ENCODE peak calls at places on chromosomes 5 and 9, in four cellular contexts. N, W, M and S are unnamed samples. For H3K9me3, the result is how much of the 10 kb centered on the place peaks cover.

GRCh38 chr9:35195683-35196082 is 33.9 kb downstream of the UNC13B start:
- DNase-seq in N (peak), W (peak), M (no peak), S (no peak)

GRCh38 chr9:35044071-35044470 is 28.4 kb downstream of the VCP start:
- DNase-seq in N (peak), W (peak), M (no peak), S (no peak)

GRCh38 chr5:166781729-166782128 is 1509.7 kb upstream of the WWC1 start:
- DNase-seq in N (no peak), W (no peak), M (no peak), S (no peak)

GRCh38 chr9:21579209-21579608 is 97.1 kb upstream of the IFNE start:
- DNase-seq in N (peak), W (peak), M (no peak), S (no peak)

GRCh38 chr5:150137997-150138396 is 17.6 kb downstream of the PDGFRB start:
- DNase-seq in N (no peak), W (peak), M (no peak), S (no peak)

GRCh38 chr9:91421987-91422765 is 1.5 kb downstream of the NFIL3 start:
- DNase-seq in N (peak), W (peak), M (no peak), S (peak)

GRCh38 chr9:7137571-7137970 is 379.8 kb downstream of the KDM4C start:
- DNase-seq in N (no peak), W (no peak), M (no peak), S (no peak)

GRCh38 chr9:97564291-97565175 is 63.1 kb downstream of the TMOD1 start:
- DNase-seq in N (peak), W (peak), M (no peak), S (peak)

GRCh38 chr5:135625961-135626360 is 47.2 kb upstream of the CXCL14 start:
- DNase-seq in N (no peak), W (no peak), M (no peak), S (no peak)

GRCh38 chr9:116156621-116157314 is 3.2 kb downstream of the PAPPA start:
- DNase-seq in N (peak), W (peak), M (no peak), S (peak)

GRCh38 chr9:137161558-137162483 is 8.0 kb downstream of the LRRC26 start:
- DNase-seq in N (no peak), W (no peak), M (peak), S (no peak)

GRCh38 chr9:129289131-129289731 is 111.2 kb upstream of the IER5L start:
- DNase-seq in N (no peak), W (no peak), M (no peak), S (no peak)

GRCh38 chr5:66134407-66134843 is 9.7 kb upstream of the SREK1 start:
- DNase-seq in N (peak), W (peak), M (no peak), S (no peak)

GRCh38 chr5:135227064-135228022 is 171.7 kb downstream of the MACROH2A1 start:
- DNase-seq in N (no peak), W (no peak), M (no peak), S (no peak)

GRCh38 chr5:176890455-176891330 is 8.5 kb downstream of the HK3 start:
- DNase-seq in N (no peak), W (no peak), M (no peak), S (no peak)

DNA sequence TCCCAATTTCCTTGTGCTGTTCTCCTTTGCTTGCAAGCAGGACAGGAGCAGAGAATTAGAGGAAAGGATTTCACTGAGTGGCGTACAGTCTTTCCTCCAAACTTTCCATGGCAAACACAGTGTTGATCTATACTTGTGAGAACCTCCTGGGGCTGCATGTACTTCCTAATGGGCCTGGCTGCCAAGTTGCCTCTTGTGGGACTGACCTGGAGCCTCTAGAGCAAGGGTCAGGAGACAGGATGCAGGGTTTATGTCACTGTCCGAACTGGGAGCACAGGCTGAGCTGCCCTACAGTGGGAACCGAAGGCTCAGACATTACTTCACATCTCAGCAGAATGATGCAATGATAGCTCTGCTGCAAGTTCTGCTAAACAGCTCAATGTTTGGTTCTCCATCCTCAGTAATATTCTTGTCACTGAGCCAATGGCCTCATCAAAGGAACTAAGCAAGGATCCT is 102.3 kb downstream of the ENC1 start:
- DNase-seq in N (no peak), W (peak), M (no peak), S (peak)
- H3K9ac ChIP-seq in N (no peak), W (no peak), M (no peak), S (no peak)

DNA sequence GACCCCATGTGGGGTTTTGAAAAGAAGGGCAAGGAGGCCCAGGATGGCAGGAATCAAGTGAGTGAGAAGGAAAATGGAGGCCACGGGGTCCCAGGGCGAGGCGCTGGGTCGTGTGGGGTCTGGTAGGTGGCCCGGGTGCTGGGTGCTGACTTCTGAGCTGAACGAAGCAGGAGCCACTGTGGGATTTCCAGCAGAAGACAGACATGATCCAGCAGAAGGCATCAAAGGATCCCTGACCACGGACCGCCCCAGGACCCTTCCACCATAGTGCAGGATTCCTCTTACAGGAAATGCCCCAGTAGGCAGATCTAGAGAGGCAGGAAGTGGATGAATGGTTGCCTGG is 106.7 kb downstream of the ADAMTS2 start:
- DNase-seq in N (no peak), W (no peak), M (no peak), S (no peak)
- H3K9me3 ChIP-seq in N (under half), W (under half), M (under half), S (under half)

GRCh38 chr5:76944638-76945037 is 8.2 kb upstream of the CRHBP start:
- DNase-seq in N (peak), W (peak), M (no peak), S (no peak)

GRCh38 chr5:76941000-76941399 is 11.8 kb upstream of the CRHBP start:
- DNase-seq in N (peak), W (peak), M (no peak), S (no peak)

GRCh38 chr5:76943006-76943405 is 9.8 kb upstream of the CRHBP start:
- DNase-seq in N (no peak), W (no peak), M (no peak), S (no peak)

GRCh38 chr5:76946090-76946489 is 6.8 kb upstream of the CRHBP start:
- DNase-seq in N (no peak), W (no peak), M (no peak), S (no peak)

GRCh38 chr5:76942581-76942980 is 10.3 kb upstream of the CRHBP start:
- DNase-seq in N (peak), W (peak), M (no peak), S (no peak)
- H3K4me3 ChIP-seq in N (no peak), W (no peak), M (no peak), S (no peak)

GRCh38 chr9:16135916-16136315 is 583.1 kb downstream of the CCDC171 start:
- DNase-seq in N (no peak), W (no peak), M (no peak), S (no peak)
- H3K9ac ChIP-seq in N (peak), W (no peak), M (no peak), S (no peak)